ENCODE peak calls at places on chromosome 19, in five cellular contexts. H is K562, E is HCT116, J is GM12878, S is H1. K is an unnamed sample. For H3K9me3, the result is how much of the 10 kb centered on the place peaks cover.

GRCh38 chr19:6108721-6109633 is 1.3 kb downstream of the RFX2 start:
- DNase-seq in H (peak), J (no peak), S (no peak), E (no peak), K (no peak)

GRCh38 chr19:1684573-1684912 is 32.1 kb upstream of the TCF3 start:
- DNase-seq in S (no peak), J (no peak), H (no peak), E (no peak), K (no peak)

GRCh38 chr19:10418281-10419199 is 1.8 kb upstream of the PDE4A start:
- DNase-seq in E (no peak), S (no peak), H (no peak), J (no peak), K (no peak)

GRCh38 chr19:22326219-22326618 is 40.0 kb downstream of the ZNF729 start:
- DNase-seq in J (no peak), S (no peak), H (no peak), E (no peak), K (no peak)

GRCh38 chr19:48999481-49000325 is 6.0 kb downstream of the RUVBL2 start:
- DNase-seq in H (peak), J (no peak), E (no peak), S (peak), K (no peak)

GRCh38 chr19:50178320-50178719 is 15.2 kb upstream of the IZUMO2 start:
- DNase-seq in E (no peak), S (no peak), J (no peak), H (no peak), K (no peak)

GRCh38 chr19:35027851-35028599 is 2.2 kb upstream of the SCN1B start:
- DNase-seq in S (no peak), H (no peak), J (no peak), E (no peak), K (no peak)

GRCh38 chr19:32489971-32490370 is 84.4 kb downstream of the DPY19L3 start:
- DNase-seq in J (no peak), H (no peak), E (no peak), S (no peak), K (no peak)

GRCh38 chr19:11381535-11382369 is 2.4 kb downstream of the EPOR start:
- DNase-seq in H (no peak), J (peak), E (peak), S (no peak), K (no peak)

GRCh38 chr19:42850981-42851717 is 28.4 kb downstream of the PSG1 start:
- DNase-seq in J (no peak), E (peak), S (no peak), H (no peak), K (peak)

GRCh38 chr19:5113633-5114586 is 145.0 kb downstream of the KDM4B start:
- DNase-seq in E (no peak), J (no peak), S (no peak), H (no peak), K (no peak)

GRCh38 chr19:21519488-21519887 is 14.1 kb downstream of the ZNF429 start:
- DNase-seq in E (no peak), J (no peak), S (no peak), H (no peak), K (no peak)

GRCh38 chr19:45782162-45782623 is at the start of gene DMPK:
- DNase-seq in H (peak), E (no peak), S (no peak), J (no peak), K (no peak)

GRCh38 chr19:40286674-40287421 is 1.7 kb upstream of the AKT2 start:
- DNase-seq in J (no peak), H (no peak), E (no peak), S (no peak), K (no peak)

GRCh38 chr19:21233691-21234090 is 91.9 kb downstream of the ZNF431 start:
- DNase-seq in S (no peak), E (no peak), J (no peak), H (no peak), K (no peak)

GRCh38 chr19:35642798-35643254 is 1.3 kb downstream of the ETV2 start:
- DNase-seq in E (no peak), J (no peak), S (no peak), H (no peak), K (no peak)

GRCh38 chr19:41588497-41589209 is 12.7 kb downstream of the CEACAM21 start:
- DNase-seq in E (no peak), H (peak), S (no peak), J (no peak), K (no peak)

GRCh38 chr19:38685666-38686529 is 38.4 kb downstream of the ACTN4 start:
- DNase-seq in J (no peak), E (peak), H (no peak), S (no peak), K (no peak)

GRCh38 chr19:55585658-55586339 is 5.2 kb upstream of the ZNF579 start:
- DNase-seq in E (no peak), J (no peak), S (no peak), H (peak), K (no peak)

GRCh38 chr19:35299523-35300339 is 7.8 kb downstream of the MAG start:
- DNase-seq in H (peak), J (no peak), S (no peak), E (no peak), K (no peak)

GRCh38 chr19:11268783-11269267 is 6.5 kb upstream of the DOCK6 start:
- DNase-seq in E (no peak), H (peak), J (no peak), S (no peak), K (no peak)

GRCh38 chr19:16897572-16898056 is 8.8 kb downstream of the F2RL3 start:
- DNase-seq in E (no peak), J (no peak), S (no peak), H (no peak), K (no peak)

GRCh38 chr19:46495789-46496099 is at the start of gene PNMA8B:
- DNase-seq in H (peak), S (peak), E (no peak), J (no peak), K (no peak)

GRCh38 chr19:16363133-16363851 is 38.7 kb downstream of the KLF2 start:
- DNase-seq in E (no peak), S (no peak), H (no peak), J (no peak), K (no peak)

GRCh38 chr19:38975214-38975860 is at the start of gene FBXO17:
- DNase-seq in J (no peak), S (no peak), H (peak), E (no peak), K (peak)

GRCh38 chr19:42279148-42279901 is 10.3 kb downstream of the CIC start:
- DNase-seq in J (no peak), E (no peak), H (no peak), S (no peak), K (no peak)

GRCh38 chr19:17358395-17358794 is 18.7 kb downstream of the PLVAP start:
- DNase-seq in S (no peak), E (peak), H (no peak), J (no peak), K (no peak)

GRCh38 chr19:12773571-12773970 is 1.8 kb downstream of the HOOK2 start:
- DNase-seq in H (no peak), J (no peak), S (no peak), E (no peak), K (no peak)

GRCh38 chr19:54478677-54479266 is 5.7 kb upstream of the CDC42EP5 start:
- DNase-seq in J (no peak), S (no peak), H (peak), E (peak), K (no peak)

GRCh38 chr19:35540356-35540927 is 5.0 kb upstream of the TMEM147 start:
- DNase-seq in E (no peak), H (no peak), J (no peak), S (no peak), K (no peak)

GRCh38 chr19:44807162-44807561 is 1.7 kb upstream of the BCAM start:
- DNase-seq in S (no peak), J (no peak), H (no peak), E (no peak), K (no peak)

GRCh38 chr19:18649371-18650047 is 12.7 kb downstream of the KLHL26 start:
- DNase-seq in E (no peak), S (no peak), J (no peak), H (no peak), K (no peak)

GRCh38 chr19:43699506-43700367 is 16.1 kb upstream of the IRGC start:
- DNase-seq in S (peak), H (no peak), E (no peak), J (no peak), K (no peak)

GRCh38 chr19:38035515-38036495 is 128.8 kb downstream of the SIPA1L3 start:
- DNase-seq in H (no peak), J (no peak), S (no peak), E (no peak), K (no peak)

DNA sequence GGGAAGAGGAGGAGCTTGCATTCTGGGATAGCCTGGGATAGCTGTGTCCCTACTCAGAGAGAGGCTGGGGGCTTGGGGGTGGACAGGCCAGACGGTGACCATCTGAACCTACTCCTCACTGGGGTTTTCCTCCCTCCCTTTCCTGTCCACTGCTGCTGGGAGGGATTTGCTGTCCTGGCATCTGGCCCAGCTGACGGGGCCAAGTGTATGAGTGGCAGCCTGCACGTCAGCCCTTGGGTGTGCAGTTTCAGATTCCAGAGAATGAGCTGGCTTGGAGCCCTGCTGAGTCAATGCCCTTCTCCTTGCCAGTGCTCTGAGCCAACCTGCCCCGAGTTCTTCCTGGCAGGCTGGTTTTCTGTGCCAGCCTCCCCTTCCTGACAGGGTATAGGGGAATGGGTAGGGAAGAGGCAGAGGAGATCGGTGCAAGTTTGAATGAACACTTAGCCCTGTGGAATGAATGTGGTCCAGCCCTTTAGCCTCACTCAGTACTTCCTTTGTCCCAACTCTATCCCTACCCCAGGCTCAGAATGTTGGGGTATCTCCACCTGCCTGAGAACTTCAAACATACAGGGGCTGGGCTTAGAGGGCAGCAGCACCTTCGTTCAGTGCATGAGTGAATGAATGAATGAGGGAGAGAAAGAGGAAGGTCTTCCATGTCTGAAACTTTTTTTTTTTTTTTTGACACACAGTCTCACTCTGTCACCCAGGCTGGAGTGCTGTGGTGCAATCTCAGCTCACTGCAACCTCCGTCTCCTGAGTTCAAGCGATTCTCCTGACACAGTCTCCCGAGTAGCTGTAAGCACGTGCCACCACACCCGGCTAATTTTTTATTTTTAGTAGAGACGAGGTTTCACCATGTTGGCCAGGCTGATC is 1.8 kb upstream of the ANGPTL4 start:
- DNase-seq in E (peak), J (no peak), S (no peak), H (no peak), K (peak)
- TF ChIP-seq POLR2AphosphoS5 in E (peak), J (no peak), S (no peak), H (no peak), K (peak)

DNA sequence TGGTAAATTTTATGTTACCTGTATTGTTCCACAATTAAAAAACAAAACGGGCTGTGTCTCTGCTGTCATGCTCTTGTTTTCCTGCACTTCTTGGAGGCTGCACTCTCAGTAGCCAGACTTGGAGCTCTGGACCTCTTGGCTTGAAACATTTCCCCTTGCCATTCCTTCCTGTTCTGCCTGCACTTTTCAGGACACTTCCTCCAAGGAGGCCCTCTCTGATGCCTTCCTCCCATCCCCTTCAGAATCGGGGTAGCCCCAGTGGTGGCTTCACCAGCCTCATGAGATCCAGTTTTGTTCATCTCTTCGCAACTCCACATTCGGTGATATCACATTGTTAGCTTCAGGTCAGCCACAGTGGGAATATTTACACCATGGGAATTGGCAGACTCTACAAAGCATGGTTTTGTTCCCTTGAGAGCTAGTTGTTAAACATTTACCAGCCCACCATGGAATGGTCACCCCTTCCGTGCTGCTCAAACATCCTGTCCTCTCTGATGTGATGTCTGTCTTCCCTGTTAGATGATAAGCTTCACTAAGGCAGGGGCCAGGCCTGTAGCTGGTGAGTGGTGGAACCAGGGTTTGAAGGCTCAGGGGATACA is 40.2 kb upstream of the PEG3 start:
- DNase-seq in E (no peak), J (no peak), H (no peak), S (no peak), K (no peak)
- H3K9me3 ChIP-seq in E (under half), J (under half), H (under half), S (half or more), K (under half)

GRCh38 chr19:399370-399769 is 9.6 kb downstream of the C2CD4C start:
- DNase-seq in E (no peak), S (no peak), H (no peak), J (no peak), K (no peak)

GRCh38 chr19:395467-395866 is 13.5 kb downstream of the C2CD4C start:
- DNase-seq in J (no peak), H (no peak), S (no peak), E (no peak), K (no peak)

GRCh38 chr19:397321-397720 is 11.6 kb downstream of the C2CD4C start:
- DNase-seq in H (no peak), E (no peak), J (no peak), S (no peak), K (no peak)

GRCh38 chr19:398719-399118 is 10.2 kb downstream of the C2CD4C start:
- DNase-seq in H (no peak), S (no peak), J (no peak), E (no peak), K (no peak)

DNA sequence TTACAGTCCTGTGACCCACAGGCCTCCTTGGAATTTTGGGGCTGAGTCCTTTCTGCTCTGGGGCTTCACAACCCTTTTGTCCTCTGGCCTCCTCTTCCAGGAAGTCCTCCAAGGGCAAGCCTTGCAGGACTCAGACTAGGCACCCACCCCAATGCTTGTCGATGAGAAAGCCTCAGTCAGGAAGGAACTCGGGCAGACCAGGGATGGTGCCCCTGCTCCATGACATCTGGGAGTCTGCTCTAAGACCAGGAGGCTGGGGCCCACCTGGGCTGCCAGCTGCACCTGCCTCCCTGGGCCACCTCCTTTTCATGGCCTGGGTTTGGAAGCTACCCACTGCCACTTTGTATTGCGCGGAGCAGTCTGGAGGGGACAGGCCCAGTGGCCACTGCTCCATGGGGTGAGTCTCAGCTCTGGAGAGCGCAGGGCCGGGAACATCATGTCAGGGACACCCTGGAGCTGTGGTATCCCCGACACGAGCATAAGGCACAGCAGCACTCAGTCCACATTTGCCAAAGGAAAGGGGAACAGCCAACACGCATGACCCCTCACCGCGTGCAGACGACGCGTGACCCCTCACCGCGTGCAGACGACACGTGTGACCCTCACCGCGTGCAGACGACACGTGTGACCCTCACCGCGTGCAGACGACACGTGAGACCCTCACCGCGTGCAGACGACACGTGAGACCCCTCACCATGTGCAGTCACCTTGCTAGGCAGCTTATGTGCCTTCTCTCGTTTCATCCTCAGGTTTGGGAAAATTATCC is 10.8 kb downstream of the C2CD4C start:
- DNase-seq in J (no peak), H (no peak), S (no peak), E (no peak), K (no peak)
- TF ChIP-seq SIN3A in J (no peak), H (no peak), S (no peak), E (no peak), K (no peak)

GRCh38 chr19:2845107-2845506 is 3.8 kb downstream of the ZNF555 start:
- DNase-seq in S (no peak), J (no peak), H (no peak), E (no peak), K (no peak)
- TF ChIP-seq POLR2AphosphoS5 in S (no peak), J (no peak), H (no peak), E (no peak), K (no peak)

GRCh38 chr19:33916792-33917191 is 120.1 kb downstream of the KCTD15 start:
- DNase-seq in J (no peak), H (no peak), E (no peak), S (no peak), K (no peak)
- H3K9me3 ChIP-seq in J (under half), H (under half), E (under half), S (under half), K (under half)

DNA sequence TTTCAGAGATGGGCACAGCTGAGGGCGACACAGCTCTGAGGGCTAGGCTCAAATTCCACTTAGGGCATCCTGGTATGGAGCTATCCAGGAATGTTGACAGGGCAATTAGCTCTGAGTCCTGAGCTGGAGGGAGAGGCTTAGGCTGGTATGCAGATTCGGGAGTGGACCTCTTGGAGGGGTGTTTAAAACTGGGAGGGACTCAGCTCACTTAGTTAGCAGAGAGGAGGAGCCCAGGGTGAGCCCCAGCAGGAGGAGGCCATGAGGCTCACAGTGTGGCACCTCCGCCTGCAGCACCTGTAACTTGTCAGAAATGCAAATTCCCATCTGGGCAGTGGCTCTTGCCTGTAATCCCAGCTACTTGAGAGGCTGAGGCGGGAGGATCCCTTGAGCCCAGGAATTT is 10.2 kb upstream of the NOP53 start:
- DNase-seq in J (no peak), E (no peak), H (no peak), S (no peak), K (no peak)
- TF ChIP-seq SIN3A in J (no peak), E (no peak), H (no peak), S (no peak), K (no peak)